ENCODE peak calls at places on chromosomes 11 and 22, in nine cellular contexts. S, W, Q, C, V, X, L, Z and E are unnamed samples.
A peak's percentile ranks its signal among the peaks of the same experiment; 100 is the strongest.

GRCh38 chr11:86629070-86629706 is 43.2 kb downstream of the ME3 start:
- DNase-seq in S (no peak), W (no peak), Q (no peak), C (no peak), V (no peak), X (no peak), L (no peak), Z (no peak), E (no peak)

GRCh38 chr11:31968774-31969433 is 122.0 kb upstream of the RCN1 start:
- DNase-seq in S (no peak), W (no peak), Q (no peak), C (no peak), V (no peak), X (no peak), L (no peak), Z (no peak), E (no peak)

GRCh38 chr11:92329644-92330043 is 105.0 kb downstream of the FAT3 start:
- DNase-seq in S (no peak), W (no peak), Q (no peak), C (no peak), V (no peak), X (no peak), L (peak; percentile 14), Z (no peak), E (no peak)

GRCh38 chr11:65307298-65308229 is 7.1 kb upstream of the CDC42EP2 start:
- DNase-seq in S (no peak), W (no peak), Q (no peak), C (no peak), V (no peak), X (no peak), L (no peak), Z (no peak), E (no peak)

GRCh38 chr22:31083923-31084810 is 3.0 kb downstream of the SMTN start:
- DNase-seq in S (no peak), W (no peak), Q (peak; percentile 28), C (no peak), V (no peak), X (peak; percentile 80), L (no peak), Z (no peak), E (peak; percentile 33)

GRCh38 chr11:27350503-27350902 is 12.5 kb downstream of the CCDC34 start:
- DNase-seq in S (no peak), W (no peak), Q (no peak), C (no peak), V (peak; percentile 19), X (no peak), L (no peak), Z (no peak), E (no peak)

GRCh38 chr11:58395581-58395980 is 11.1 kb downstream of the OR5B3 start:
- DNase-seq in S (no peak), W (no peak), Q (no peak), C (no peak), V (no peak), X (no peak), L (no peak), Z (no peak), E (no peak)

GRCh38 chr11:67631853-67632174 is 2.1 kb upstream of the NUDT8 start:
- DNase-seq in S (no peak), W (no peak), Q (no peak), C (no peak), V (no peak), X (no peak), L (no peak), Z (no peak), E (no peak)

GRCh38 chr11:2300936-2301630 is 635 bp downstream of the C11orf21 start:
- DNase-seq in S (no peak), W (peak; percentile 23), Q (no peak), C (peak; percentile 50), V (no peak), X (peak; percentile 85), L (no peak), Z (no peak), E (no peak)

GRCh38 chr22:50701428-50702154 is 29.0 kb downstream of the SHANK3 start:
- DNase-seq in S (peak; percentile 51), W (no peak), Q (no peak), C (no peak), V (no peak), X (no peak), L (no peak), Z (no peak), E (no peak)

GRCh38 chr11:105219269-105219668 is 79.7 kb upstream of the CARD18 start:
- DNase-seq in S (no peak), W (no peak), Q (no peak), C (no peak), V (no peak), X (no peak), L (no peak), Z (no peak), E (no peak)

GRCh38 chr11:117593065-117593464 is 204.0 kb downstream of the DSCAML1 start:
- DNase-seq in S (no peak), W (no peak), Q (no peak), C (no peak), V (no peak), X (no peak), L (no peak), Z (no peak), E (no peak)

GRCh38 chr11:115944596-115944995 is 440.4 kb upstream of the CADM1 start:
- DNase-seq in S (no peak), W (no peak), Q (no peak), C (no peak), V (no peak), X (no peak), L (no peak), Z (no peak), E (no peak)

GRCh38 chr11:130634981-130635473 is 186.6 kb downstream of the ADAMTS15 start:
- DNase-seq in S (no peak), W (no peak), Q (no peak), C (no peak), V (peak; percentile 43), X (no peak), L (no peak), Z (no peak), E (no peak)

GRCh38 chr11:14359573-14360031 is 619 bp upstream of the RRAS2 start:
- DNase-seq in S (no peak), W (no peak), Q (no peak), C (no peak), V (no peak), X (no peak), L (no peak), Z (no peak), E (no peak)

GRCh38 chr11:36243641-36244040 is 45.6 kb downstream of the COMMD9 start:
- DNase-seq in S (no peak), W (no peak), Q (no peak), C (no peak), V (no peak), X (no peak), L (no peak), Z (no peak), E (no peak)

GRCh38 chr22:47152938-47153337 is 390.5 kb downstream of the TBC1D22A start:
- DNase-seq in S (no peak), W (no peak), Q (no peak), C (no peak), V (no peak), X (no peak), L (no peak), Z (no peak), E (no peak)

GRCh38 chr11:118155781-118156530 is 3.3 kb upstream of the SCN4B start:
- DNase-seq in S (no peak), W (no peak), Q (no peak), C (no peak), V (no peak), X (no peak), L (no peak), Z (no peak), E (no peak)

GRCh38 chr11:80204021-80204420 is 763.2 kb upstream of the TENM4 start:
- DNase-seq in S (no peak), W (no peak), Q (no peak), C (no peak), V (no peak), X (no peak), L (no peak), Z (no peak), E (no peak)

GRCh38 chr11:120179071-120179672 is 31.7 kb upstream of the OAF start:
- DNase-seq in S (no peak), W (no peak), Q (no peak), C (no peak), V (no peak), X (peak; percentile 53), L (no peak), Z (no peak), E (no peak)
- TF ChIP-seq POLR2A in S (no peak), W (no peak), Q (no peak), C (no peak), V (no peak), X (no peak), L (no peak), Z (no peak), E (no peak)

DNA sequence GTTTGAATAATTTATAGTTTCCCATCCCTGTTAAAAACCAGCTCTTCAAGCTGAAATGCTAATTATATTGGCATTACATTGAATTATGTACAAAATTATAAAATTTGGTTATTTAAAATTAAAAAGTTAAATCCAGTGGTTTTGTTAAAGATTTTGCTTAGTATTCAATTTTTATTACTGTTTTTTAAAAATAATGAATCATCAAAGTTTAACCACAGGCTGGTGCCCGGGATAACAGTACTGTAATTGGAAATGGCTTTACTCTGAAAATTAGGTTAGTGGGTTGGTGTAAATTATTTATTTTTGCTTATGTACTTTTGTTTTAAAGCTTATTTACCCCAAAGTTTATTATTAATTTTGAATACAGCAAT is 45.3 kb upstream of the WEE1 start:
- DNase-seq in S (no peak), W (no peak), Q (no peak), C (no peak), V (no peak), X (no peak), L (no peak), Z (no peak), E (no peak)
- TF ChIP-seq POLR2AphosphoS5 in S (no peak), W (no peak), Q (no peak), C (no peak), V (no peak), X (no peak), L (no peak), Z (no peak), E (no peak)

GRCh38 chr22:19175602-19176174 is 2.8 kb downstream of the SLC25A1 start:
- DNase-seq in S (no peak), W (no peak), Q (no peak), C (no peak), V (no peak), X (no peak), L (no peak), Z (no peak), E (no peak)
- TF ChIP-seq POLR2A in S (no peak), W (no peak), Q (no peak), C (no peak), V (no peak), X (no peak), L (no peak), Z (peak; percentile 23), E (no peak)

GRCh38 chr11:110897035-110897434 is 184.8 kb upstream of the ARHGAP20 start:
- DNase-seq in S (no peak), W (no peak), Q (no peak), C (no peak), V (peak; percentile 14), X (no peak), L (no peak), Z (no peak), E (no peak)
- TF ChIP-seq POLR2AphosphoS5 in S (no peak), W (no peak), Q (no peak), C (no peak), V (no peak), X (no peak), L (no peak), Z (no peak), E (no peak)